ENCODE peak calls at places on chromosome 5, in five cellular contexts. G is GM13977, N is fibroblast of mammary gland, T is gastrocnemius medialis, V is Calu3. P is an unnamed sample.
A peak's percentile ranks its signal among the peaks of the same experiment; 100 is the strongest.

GRCh38 chr5:129917224-129917623 is 13.0 kb downstream of the CHSY3 start:
- DNase-seq in T (no peak), N (peak; percentile 32), G (no peak), V (no peak), P (no peak)

GRCh38 chr5:58787982-58788381 is 205.1 kb downstream of the RAB3C start:
- DNase-seq in V (no peak), T (no peak), N (no peak), G (no peak), P (no peak)

GRCh38 chr5:132215329-132215728 is 12.3 kb downstream of the P4HA2 start:
- DNase-seq in V (peak; percentile 84), N (peak; percentile 99), G (no peak), T (peak; percentile 88), P (no peak)

GRCh38 chr5:120550358-120550757 is 86.3 kb downstream of the PRR16 start:
- DNase-seq in G (no peak), V (no peak), N (peak; percentile 68), T (no peak), P (no peak)

GRCh38 chr5:126384985-126385384 is 38.2 kb upstream of the GRAMD2B start:
- DNase-seq in G (no peak), V (peak; percentile 43), N (peak; percentile 76), T (no peak), P (no peak)

GRCh38 chr5:89437450-89438435 is 554.8 kb upstream of the MEF2C start:
- DNase-seq in V (no peak), N (peak; percentile 3), G (no peak), T (no peak), P (no peak)

GRCh38 chr5:142322747-142323479 is 1.9 kb downstream of the SPRY4 start:
- DNase-seq in T (peak; percentile 57), N (peak; percentile 72), V (peak; percentile 34), G (no peak), P (no peak)

GRCh38 chr5:96733771-96734498 is 71.8 kb downstream of the CAST start:
- DNase-seq in G (no peak), N (peak; percentile 23), T (peak; percentile 54), V (peak; percentile 87), P (no peak)

GRCh38 chr5:181187500-181188213 is 17.3 kb downstream of the TRIM7 start:
- DNase-seq in V (peak; percentile 93), N (peak; percentile 79), G (no peak), T (peak; percentile 75), P (peak; percentile 58)

GRCh38 chr5:134004626-134005414 is at the start of gene VDAC1:
- DNase-seq in T (peak; percentile 78), G (peak; percentile 98), V (peak; percentile 86), N (peak; percentile 79), P (peak; percentile 98)

GRCh38 chr5:134003957-134004625 is 684 bp downstream of the VDAC1 start:
- DNase-seq in N (peak; percentile 54), V (peak; percentile 48), G (peak; percentile 78), T (peak; percentile 67), P (peak; percentile 86)

GRCh38 chr5:134006119-134006514 is 1.3 kb upstream of the VDAC1 start:
- DNase-seq in T (no peak), V (no peak), N (no peak), G (no peak), P (no peak)

GRCh38 chr5:134007581-134008256 is 2.9 kb upstream of the VDAC1 start:
- DNase-seq in G (no peak), V (no peak), T (no peak), N (peak; percentile 51), P (no peak)

DNA sequence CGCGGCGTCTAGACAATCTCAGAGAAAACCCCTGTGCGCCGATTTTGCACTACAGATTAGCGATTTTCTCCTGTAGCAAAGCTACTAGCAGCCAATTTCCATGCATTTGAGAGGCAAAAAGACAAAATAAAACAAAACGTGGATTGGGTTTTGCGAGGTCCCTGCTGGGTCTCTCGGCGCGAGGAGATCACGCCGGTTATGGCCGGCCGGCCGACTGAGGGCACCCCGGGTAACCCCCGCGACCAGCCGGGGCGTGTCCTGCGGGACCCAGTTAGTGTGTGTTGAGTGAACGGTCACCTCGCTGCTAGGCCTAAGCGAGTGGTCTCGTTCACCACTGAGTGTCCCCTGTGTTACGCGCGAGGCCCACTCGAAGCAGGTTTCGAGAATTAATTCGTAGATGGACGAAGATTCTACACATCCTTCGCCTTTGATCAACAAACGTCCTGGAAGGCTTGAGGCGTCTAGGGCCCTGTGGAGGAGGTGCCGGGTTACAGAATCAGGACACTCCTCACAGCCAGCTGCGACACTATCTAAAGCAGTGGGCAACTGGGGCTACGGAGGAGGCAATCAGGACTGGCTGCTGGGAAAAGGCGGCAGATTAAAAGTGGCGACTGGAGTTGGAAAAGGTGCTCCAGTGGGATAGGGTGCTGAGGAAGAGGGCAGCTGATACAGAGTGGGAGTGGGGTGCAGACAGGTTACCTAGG is 792 bp upstream of the VDAC1 start:
- DNase-seq in N (no peak), T (peak; percentile 68), V (peak; percentile 58), G (peak; percentile 67), P (peak; percentile 65)
- TF ChIP-seq CTCF in N (no peak), T (peak; percentile 1), V (no peak), G (no peak), P (no peak)

DNA sequence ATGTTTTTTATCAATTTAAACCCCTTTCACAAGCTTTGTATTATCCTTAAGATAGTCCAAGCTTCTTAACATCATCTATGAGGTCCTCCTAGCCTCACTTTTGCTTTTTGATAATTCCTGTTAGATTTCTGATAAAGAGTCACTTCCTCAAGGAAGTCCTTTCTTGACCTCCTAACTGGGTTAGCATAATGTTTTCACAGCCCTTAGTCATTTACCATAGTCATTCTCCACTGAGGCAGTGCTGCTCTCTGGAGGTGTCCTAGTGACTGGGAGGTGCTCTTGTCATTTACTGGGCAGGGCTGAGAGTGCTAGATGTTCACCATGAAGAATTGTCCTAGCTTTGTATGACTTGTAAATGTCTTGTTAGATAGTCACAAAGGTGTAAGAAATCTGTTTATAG is 26.4 kb downstream of the TNPO1 start:
- DNase-seq in G (no peak), T (peak; percentile 48), V (peak; percentile 42), N (peak; percentile 74), P (no peak)
- TF ChIP-seq CTCF in G (peak; percentile 18), T (no peak), V (no peak), N (peak; percentile 14), P (no peak)

DNA sequence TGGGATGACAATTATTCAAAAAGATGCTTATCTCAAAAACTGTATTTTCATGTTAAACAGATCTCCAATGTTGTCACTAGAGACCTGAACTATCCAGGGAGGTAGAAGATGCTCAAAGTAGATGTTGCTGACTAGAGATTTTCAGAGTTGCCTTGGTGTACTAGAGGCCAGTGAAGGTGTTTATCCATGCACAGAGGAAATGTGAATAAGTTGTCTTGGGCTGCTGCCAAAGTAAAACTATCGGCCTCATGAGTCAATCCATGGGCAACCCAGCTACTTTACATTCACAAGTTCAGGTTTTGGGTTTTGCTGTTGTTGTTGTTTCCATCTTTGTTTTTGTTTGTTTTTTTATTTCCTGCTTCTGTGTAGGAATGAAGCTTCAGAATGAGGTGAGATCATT is 141.1 kb upstream of the RANBP3L start:
- DNase-seq in V (peak; percentile 37), G (no peak), T (no peak), N (peak; percentile 74), P (no peak)
- TF ChIP-seq CTCF in V (no peak), G (no peak), T (no peak), N (no peak), P (no peak)

GRCh38 chr5:133260715-133261114 is 208.9 kb downstream of the HSPA4 start:
- DNase-seq in V (no peak), G (no peak), T (no peak), N (no peak), P (no peak)
- TF ChIP-seq CTCF in V (no peak), G (peak; percentile 6), T (peak; percentile 37), N (peak; percentile 6), P (no peak)